ENCODE peak calls at places on chromosomes 13 and 19, in eight cellular contexts. L, E, S, O, Q, G, V and K are unnamed samples.

GRCh38 chr13:26112843-26113242 is 61.0 kb upstream of the SHISA2 start:
- DNase-seq in L (no peak), Q (no peak), G (peak), E (no peak), O (no peak), V (no peak), S (no peak), K (no peak)

GRCh38 chr13:110421696-110422395 is 114.8 kb downstream of the COL4A2 start:
- DNase-seq in L (no peak), G (no peak), S (no peak), E (no peak), O (no peak), Q (no peak), V (no peak), K (no peak)

GRCh38 chr19:6802336-6803035 is 30.0 kb downstream of the VAV1 start:
- DNase-seq in L (no peak), E (no peak), O (peak), V (peak), Q (peak), G (no peak), S (peak), K (peak)

GRCh38 chr13:33079960-33080359 is 63.7 kb downstream of the KL start:
- DNase-seq in L (no peak), E (no peak), G (no peak), Q (no peak), S (no peak), O (no peak), V (no peak), K (no peak)

GRCh38 chr19:6682607-6683128 is 12.7 kb upstream of the TNFSF14 start:
- DNase-seq in S (no peak), V (no peak), Q (no peak), E (no peak), O (no peak), G (no peak), L (no peak), K (no peak)

GRCh38 chr13:40132249-40132648 is 476.8 kb downstream of the COG6 start:
- DNase-seq in S (no peak), E (no peak), O (no peak), L (no peak), G (no peak), V (no peak), Q (no peak), K (no peak)

GRCh38 chr13:32267836-32268439 is 47.2 kb downstream of the ZAR1L start:
- DNase-seq in E (no peak), S (no peak), V (no peak), G (peak), L (peak), O (no peak), Q (peak), K (no peak)

GRCh38 chr19:44808463-44809371 is at the start of gene BCAM:
- DNase-seq in E (no peak), G (peak), S (peak), Q (peak), V (peak), L (no peak), O (peak), K (peak)

GRCh38 chr19:39146091-39146490 is 20.5 kb downstream of the PAK4 start:
- DNase-seq in G (no peak), L (no peak), S (no peak), V (no peak), O (no peak), E (no peak), Q (no peak), K (no peak)

GRCh38 chr13:99892866-99893504 is 78.6 kb downstream of the ZIC5 start:
- DNase-seq in O (no peak), E (no peak), G (no peak), S (no peak), Q (no peak), L (no peak), V (no peak), K (no peak)

GRCh38 chr13:25375727-25376358 is 4.1 kb downstream of the ATP8A2 start:
- DNase-seq in V (no peak), O (peak), S (peak), L (peak), E (no peak), G (peak), Q (peak), K (peak)

GRCh38 chr19:1560281-1560882 is 7.7 kb downstream of the MEX3D start:
- DNase-seq in L (no peak), O (no peak), Q (no peak), S (no peak), G (no peak), E (no peak), V (no peak), K (no peak)

GRCh38 chr19:16778796-16779411 is 50.3 kb upstream of the SIN3B start:
- DNase-seq in O (peak), Q (peak), S (peak), G (peak), L (peak), E (no peak), V (no peak), K (peak)

GRCh38 chr13:88643233-88643632 is 972.1 kb downstream of the SLITRK5 start:
- DNase-seq in E (no peak), V (no peak), G (no peak), O (no peak), S (no peak), Q (no peak), L (no peak), K (no peak)

GRCh38 chr19:54533476-54533875 is 30.8 kb downstream of the LAIR2 start:
- DNase-seq in E (no peak), Q (no peak), L (no peak), O (no peak), G (no peak), S (no peak), V (no peak), K (no peak)

GRCh38 chr13:39322836-39323585 is 280.0 kb downstream of the LHFPL6 start:
- DNase-seq in E (no peak), V (no peak), L (no peak), Q (no peak), G (no peak), O (no peak), S (no peak), K (no peak)

GRCh38 chr19:31554360-31554759 is 205.1 kb upstream of the TSHZ3 start:
- DNase-seq in S (no peak), O (no peak), L (no peak), Q (no peak), G (no peak), E (no peak), V (no peak), K (no peak)

GRCh38 chr19:42250666-42251531 is 4.0 kb downstream of the ERF start:
- DNase-seq in S (peak), O (no peak), L (no peak), E (no peak), V (peak), Q (no peak), G (no peak), K (no peak)

GRCh38 chr13:34462843-34463242 is 479.2 kb upstream of the NBEA start:
- DNase-seq in L (no peak), S (no peak), G (no peak), O (peak), Q (no peak), V (no peak), E (no peak), K (peak)

GRCh38 chr13:89497658-89498057 is 1826.5 kb downstream of the SLITRK5 start:
- DNase-seq in L (no peak), O (no peak), S (no peak), V (no peak), G (no peak), E (no peak), Q (no peak), K (no peak)

GRCh38 chr13:26785845-26786630 is 25.5 kb upstream of the GPR12 start:
- DNase-seq in O (no peak), L (no peak), S (no peak), V (no peak), Q (peak), G (no peak), E (no peak), K (no peak)

GRCh38 chr13:78137404-78138142 is 218.9 kb upstream of the EDNRB start:
- DNase-seq in V (peak), E (no peak), S (peak), G (peak), O (peak), L (no peak), Q (no peak), K (peak)

GRCh38 chr13:26698392-26699196 is 62.0 kb downstream of the GPR12 start:
- DNase-seq in V (peak), S (peak), Q (peak), G (peak), O (peak), E (no peak), L (peak), K (peak)

GRCh38 chr13:100789481-100789880 is 114.9 kb upstream of the TMTC4 start:
- DNase-seq in V (peak), S (peak), E (no peak), O (no peak), L (no peak), Q (no peak), G (no peak), K (no peak)

GRCh38 chr13:72920097-72920496 is 138.2 kb downstream of the PIBF1 start:
- DNase-seq in G (no peak), E (no peak), O (no peak), Q (no peak), S (no peak), L (no peak), V (no peak), K (no peak)

GRCh38 chr13:111866731-111867245 is 200.2 kb upstream of the SOX1 start:
- DNase-seq in L (no peak), G (no peak), V (no peak), O (no peak), S (no peak), E (peak), Q (no peak), K (no peak)